ENCODE peak calls at places on chromosomes 13 and 19, in five cellular contexts. I is HEK293T, V is NT2/D1, C is GM12878, N is HepG2. D is an unnamed sample.

GRCh38 chr19:13132471-13133166 is 14.6 kb downstream of the NACC1 start:
- DNase-seq in C (no peak), V (no peak), N (no peak), I (no peak), D (no peak)

GRCh38 chr19:34353546-34353945 is 11.4 kb upstream of the GPI start:
- DNase-seq in N (no peak), V (no peak), I (no peak), C (no peak), D (no peak)

GRCh38 chr19:13060233-13060963 is 42.3 kb downstream of the LYL1 start:
- DNase-seq in C (no peak), I (no peak), N (peak), V (no peak), D (peak)

GRCh38 chr13:34070006-34070405 is 252.1 kb downstream of the RFC3 start:
- DNase-seq in I (no peak), C (no peak), V (no peak), N (no peak), D (no peak)

GRCh38 chr13:113855012-113855921 is 8.6 kb downstream of the GAS6 start:
- DNase-seq in V (no peak), N (no peak), I (no peak), C (no peak), D (peak)

GRCh38 chr19:4583961-4584669 is 24.6 kb upstream of the SEMA6B start:
- DNase-seq in V (no peak), N (peak), I (peak), C (no peak), D (no peak)

GRCh38 chr13:79775830-79776229 is 294.9 kb downstream of the NDFIP2 start:
- DNase-seq in I (peak), V (peak), N (peak), C (no peak), D (no peak)

GRCh38 chr13:95607363-95607762 is 37.1 kb downstream of the DZIP1 start:
- DNase-seq in V (no peak), N (no peak), C (no peak), I (no peak), D (no peak)

GRCh38 chr13:76884571-76885202 is 1.5 kb downstream of the KCTD12 start:
- DNase-seq in N (no peak), I (peak), C (no peak), V (no peak), D (no peak)
- TF ChIP-seq SUZ12 in N (no peak), I (no peak), C (no peak), V (no peak), D (no peak)

GRCh38 chr13:108922108-108922507 is 292.7 kb downstream of the MYO16 start:
- DNase-seq in C (no peak), N (no peak), V (no peak), I (no peak), D (no peak)

GRCh38 chr13:108917581-108917980 is 288.2 kb downstream of the MYO16 start:
- DNase-seq in C (no peak), I (no peak), N (no peak), V (no peak), D (no peak)

GRCh38 chr13:108920137-108920536 is 290.7 kb downstream of the MYO16 start:
- DNase-seq in C (no peak), N (no peak), V (no peak), I (no peak), D (no peak)

GRCh38 chr13:108921238-108921637 is 291.8 kb downstream of the MYO16 start:
- DNase-seq in V (no peak), I (no peak), N (no peak), C (no peak), D (no peak)

GRCh38 chr13:108919036-108919907 is 289.9 kb downstream of the MYO16 start:
- DNase-seq in V (no peak), N (no peak), C (no peak), I (no peak), D (no peak)
- TF ChIP-seq SUZ12 in V (no peak), N (no peak), C (no peak), I (no peak), D (no peak)

GRCh38 chr19:28582807-28583206 is 630.1 kb downstream of the UQCRFS1 start:
- DNase-seq in C (no peak), I (no peak), N (no peak), V (no peak), D (no peak)

GRCh38 chr19:28578786-28579505 is 634.0 kb downstream of the UQCRFS1 start:
- DNase-seq in N (no peak), C (no peak), V (no peak), I (no peak), D (no peak)

GRCh38 chr19:28578208-28578607 is 634.7 kb downstream of the UQCRFS1 start:
- DNase-seq in C (no peak), V (no peak), I (no peak), N (no peak), D (no peak)

GRCh38 chr19:28582344-28582743 is 630.6 kb downstream of the UQCRFS1 start:
- DNase-seq in V (no peak), C (no peak), N (no peak), I (no peak), D (no peak)

DNA sequence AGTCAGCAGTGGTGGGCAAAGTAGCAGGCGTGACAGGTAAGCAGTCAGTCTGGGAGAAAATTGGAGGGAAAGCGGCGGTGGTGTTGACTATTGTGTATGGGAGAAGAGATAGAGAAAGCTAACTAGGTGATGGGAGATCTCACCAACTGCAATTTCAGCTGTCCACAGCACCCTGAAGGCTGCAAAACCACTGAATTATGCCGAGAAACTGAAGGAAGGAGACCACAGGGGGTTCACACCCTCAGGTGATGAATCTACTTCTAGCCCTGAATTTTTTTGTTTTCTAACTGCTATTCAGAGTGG is 631.5 kb downstream of the UQCRFS1 start:
- DNase-seq in I (no peak), C (no peak), V (no peak), N (no peak), D (no peak)
- TF ChIP-seq SUZ12 in I (no peak), C (no peak), V (no peak), N (no peak), D (no peak)

GRCh38 chr13:72403396-72404010 is 323.9 kb downstream of the MZT1 start:
- DNase-seq in V (no peak), N (no peak), I (no peak), C (no peak), D (no peak)
- TF ChIP-seq SUZ12 in V (no peak), N (no peak), I (no peak), C (no peak), D (no peak)

GRCh38 chr19:40159744-40160143 is 31.5 kb upstream of the MAP3K10 start:
- DNase-seq in C (no peak), I (no peak), N (peak), V (no peak), D (no peak)

GRCh38 chr19:40163541-40164129 is 27.6 kb upstream of the MAP3K10 start:
- DNase-seq in V (no peak), I (no peak), N (no peak), C (no peak), D (no peak)

GRCh38 chr19:40162104-40162503 is 29.1 kb upstream of the MAP3K10 start:
- DNase-seq in V (no peak), I (no peak), C (no peak), N (no peak), D (no peak)

DNA sequence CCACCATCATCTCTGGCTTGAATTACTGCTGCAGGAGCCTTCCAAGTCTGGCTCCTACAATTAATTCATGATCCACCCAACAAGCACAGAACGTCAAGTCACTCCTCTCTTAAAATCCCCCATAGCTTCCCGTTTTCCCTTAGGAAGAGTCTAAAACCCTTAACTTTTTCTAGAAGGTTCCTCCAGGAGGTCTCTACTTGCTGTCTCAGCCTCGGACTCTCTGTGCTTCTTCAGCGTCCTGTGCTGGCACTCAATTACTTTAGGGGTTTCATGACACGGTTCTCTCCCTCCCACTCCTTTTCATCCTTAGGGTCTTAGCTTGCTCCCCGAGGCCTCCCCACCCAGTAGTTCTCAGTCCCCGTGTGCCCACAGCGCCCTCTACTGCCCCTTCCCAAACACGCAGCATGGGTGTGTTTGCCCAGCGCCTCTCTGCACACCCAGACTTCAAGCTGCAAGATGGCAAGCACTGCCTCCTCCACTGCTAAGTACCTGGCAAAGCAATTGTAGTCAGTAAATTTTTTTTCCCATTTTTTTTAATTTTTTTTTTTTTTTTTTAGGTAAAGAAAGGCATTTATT is 25.8 kb upstream of the MAP3K10 start:
- DNase-seq in V (peak), C (no peak), I (peak), N (peak), D (peak)
- TF ChIP-seq SUZ12 in V (no peak), C (no peak), I (no peak), N (no peak), D (no peak)

DNA sequence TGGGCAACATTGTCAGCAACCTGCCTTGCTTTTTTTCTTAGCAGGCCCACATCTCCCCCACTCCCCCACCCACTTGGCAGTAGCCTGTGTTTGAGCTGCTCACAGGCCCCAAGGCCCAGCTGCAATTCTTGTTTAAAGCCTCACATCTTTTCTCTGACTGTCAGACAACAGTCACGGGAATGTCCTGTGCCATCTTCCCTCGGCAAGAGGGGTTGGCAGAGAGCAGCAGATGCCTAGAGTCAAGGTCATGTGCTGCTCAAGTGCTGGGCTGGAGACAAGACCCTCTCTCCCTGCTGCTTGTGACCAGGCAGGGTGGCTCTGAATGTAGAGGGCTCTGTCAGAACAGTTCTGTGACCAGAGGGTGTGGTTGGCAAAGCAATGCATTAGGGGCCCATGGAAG is 47.4 kb downstream of the BBC3 start:
- DNase-seq in I (no peak), N (no peak), V (no peak), C (no peak), D (no peak)
- TF ChIP-seq SUZ12 in I (no peak), N (no peak), V (no peak), C (no peak), D (no peak)

GRCh38 chr19:46716013-46716671 is 772 bp downstream of the PRKD2 start:
- DNase-seq in C (no peak), V (no peak), I (no peak), N (no peak), D (no peak)
- TF ChIP-seq SUZ12 in C (no peak), V (no peak), I (no peak), N (no peak), D (no peak)

DNA sequence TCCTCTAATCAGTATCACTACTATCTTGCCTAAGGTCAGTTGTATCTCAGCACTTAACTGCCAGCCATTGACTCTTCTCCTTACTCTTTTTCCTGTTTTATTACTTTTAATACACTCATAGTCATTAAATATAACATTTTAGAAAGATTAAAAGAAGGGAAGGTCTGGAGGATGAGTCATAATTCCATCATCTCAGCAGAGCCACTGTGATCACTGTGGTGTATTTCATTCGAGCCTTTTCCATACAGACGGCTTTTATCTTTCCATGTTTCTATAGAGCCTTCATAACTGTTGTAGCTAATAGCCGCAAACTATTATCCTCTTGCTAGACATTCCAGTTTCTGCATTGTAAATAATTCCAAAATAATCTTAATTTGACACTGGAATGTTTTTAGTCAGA is 4.7 kb upstream of the FLT1 start:
- DNase-seq in C (no peak), N (no peak), V (no peak), I (no peak), D (no peak)
- TF ChIP-seq SUZ12 in C (no peak), N (no peak), V (no peak), I (no peak), D (no peak)

D was measured in H1.